ENCODE peak calls at places on chromosomes 13 and 19, in four cellular contexts. V, U, T and X are unnamed samples.

GRCh38 chr19:18788782-18789421 is 2.2 kb downstream of the COMP start:
- DNase-seq in V (no peak), U (no peak), T (no peak), X (no peak)

GRCh38 chr13:64928704-64929499 is 2301.2 kb downstream of the PCDH9 start:
- DNase-seq in V (no peak), U (no peak), T (no peak), X (no peak)

GRCh38 chr19:800360-801029 is 3.2 kb downstream of the PTBP1 start:
- DNase-seq in V (no peak), U (peak; percentile 70), T (no peak), X (peak; percentile 68)

GRCh38 chr13:99374994-99375805 is 68.0 kb upstream of the GPR183 start:
- DNase-seq in V (no peak), U (no peak), T (no peak), X (no peak)

GRCh38 chr19:29806098-29806866 is 5.5 kb upstream of the CCNE1 start:
- DNase-seq in V (no peak), U (peak; percentile 52), T (peak; percentile 53), X (peak; percentile 77)

GRCh38 chr19:33293255-33294057 is 8.9 kb downstream of the CEBPA start:
- DNase-seq in V (no peak), U (peak; percentile 93), T (peak; percentile 94), X (no peak)

GRCh38 chr13:63107163-63107935 is 1691.7 kb upstream of the PCDH20 start:
- DNase-seq in V (no peak), U (no peak), T (peak; percentile 1), X (no peak)

GRCh38 chr13:80131204-80131603 is 209.7 kb downstream of the SPRY2 start:
- DNase-seq in V (peak; percentile 43), U (no peak), T (peak; percentile 49), X (peak; percentile 47)

GRCh38 chr13:100608906-100609305 is 20.3 kb upstream of the GGACT start:
- DNase-seq in V (no peak), U (no peak), T (no peak), X (no peak)

GRCh38 chr19:1566392-1567115 is 1.6 kb downstream of the MEX3D start:
- DNase-seq in V (peak; percentile 45), U (peak; percentile 40), T (peak; percentile 50), X (peak; percentile 91)

GRCh38 chr19:54684537-54684936 is 21.8 kb downstream of the LILRB4 start:
- DNase-seq in V (no peak), U (peak; percentile 49), T (no peak), X (peak; percentile 36)

GRCh38 chr19:384801-385169 is 24.2 kb downstream of the C2CD4C start:
- DNase-seq in V (no peak), U (no peak), T (no peak), X (no peak)

GRCh38 chr19:55464669-55465068 is at the start of gene C19orf85:
- DNase-seq in V (no peak), U (no peak), T (no peak), X (no peak)

GRCh38 chr13:39481493-39481892 is 121.5 kb downstream of the LHFPL6 start:
- DNase-seq in V (no peak), U (no peak), T (no peak), X (no peak)

GRCh38 chr13:33125821-33126570 is 109.8 kb downstream of the KL start:
- DNase-seq in V (peak; percentile 77), U (peak; percentile 99), T (peak; percentile 76), X (peak; percentile 82)

GRCh38 chr13:113034451-113035208 is 65.6 kb downstream of the MCF2L start:
- DNase-seq in V (peak; percentile 53), U (peak; percentile 52), T (peak; percentile 54), X (peak; percentile 65)

GRCh38 chr19:35718345-35719041 is 690 bp downstream of the KMT2B start:
- DNase-seq in V (no peak), U (no peak), T (peak; percentile 50), X (peak; percentile 45)

GRCh38 chr19:17216058-17216670 is 1.0 kb downstream of the USE1 start:
- DNase-seq in V (no peak), U (no peak), T (no peak), X (no peak)

GRCh38 chr19:17841810-17842662 is 5.7 kb downstream of the JAK3 start:
- DNase-seq in V (peak; percentile 80), U (no peak), T (peak; percentile 91), X (peak; percentile 94)

GRCh38 chr19:48629599-48630288 is 7.4 kb downstream of the DBP start:
- DNase-seq in V (no peak), U (no peak), T (no peak), X (peak; percentile 65)

GRCh38 chr19:55809381-55810058 is 22.3 kb downstream of the NLRP11 start:
- DNase-seq in V (peak; percentile 7), U (peak; percentile 65), T (peak; percentile 48), X (peak; percentile 93)

GRCh38 chr13:76830805-76831204 is 55.4 kb downstream of the KCTD12 start:
- DNase-seq in V (no peak), U (no peak), T (no peak), X (no peak)

GRCh38 chr19:3788991-3789778 is 3.0 kb upstream of the MATK start:
- DNase-seq in V (no peak), U (no peak), T (no peak), X (no peak)

GRCh38 chr19:56066152-56067023 is 54.7 kb downstream of the ZNF787 start:
- DNase-seq in V (no peak), U (peak; percentile 39), T (peak; percentile 78), X (peak; percentile 79)

GRCh38 chr19:37492213-37492612 is 14.5 kb upstream of the ZNF793 start:
- DNase-seq in V (no peak), U (no peak), T (no peak), X (no peak)

DNA sequence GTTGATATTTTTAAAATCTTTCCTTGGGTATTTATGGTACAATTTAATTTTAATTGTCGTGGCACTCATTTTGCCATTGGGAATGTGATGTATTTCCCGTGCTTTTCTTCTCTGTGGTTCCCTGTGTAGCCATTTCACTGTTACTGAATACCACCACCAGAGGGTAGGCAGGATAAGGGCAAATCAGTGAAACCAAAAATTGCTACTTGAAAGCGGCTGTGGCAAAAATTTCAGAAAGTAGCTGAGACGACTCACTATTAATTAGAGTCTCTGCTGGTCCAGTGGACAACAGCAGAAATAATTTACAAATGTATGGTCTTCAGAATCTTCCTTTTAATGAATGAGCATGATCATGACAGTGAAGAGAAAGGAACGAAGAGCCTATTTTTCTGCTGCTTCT is 34.4 kb upstream of the MIR17HG start:
- DNase-seq in V (peak; percentile 22), U (peak; percentile 22), T (peak; percentile 2), X (peak; percentile 49)
- TF ChIP-seq CTCF in V (peak; percentile 63), U (peak; percentile 45), T (no peak), X (peak; percentile 63)

DNA sequence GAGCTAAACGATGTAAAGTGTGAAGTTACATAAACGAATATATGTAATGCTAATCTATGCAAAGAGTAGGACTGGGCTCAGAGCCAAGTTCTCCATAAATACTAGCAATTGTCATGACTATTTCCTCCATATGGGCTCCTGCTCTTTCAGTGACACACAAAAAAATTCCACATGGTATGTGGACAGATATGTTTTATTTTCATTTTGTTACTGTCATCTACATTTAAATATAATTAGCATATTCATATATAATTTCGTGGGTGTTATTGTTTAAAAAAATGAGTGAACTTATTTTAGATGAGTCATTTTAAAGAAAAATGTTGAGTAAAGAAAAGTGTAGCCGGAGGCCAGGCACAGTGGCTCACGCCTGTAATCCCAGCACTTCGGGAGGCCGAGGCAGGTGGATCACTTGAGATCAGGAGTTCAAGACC is 5.0 kb upstream of the IGSF23 start:
- DNase-seq in V (no peak), U (no peak), T (no peak), X (no peak)
- TF ChIP-seq POLR2A in V (no peak), U (no peak), T (no peak), X (no peak)

GRCh38 chr19:2734589-2735288 is 5.1 kb downstream of the SLC39A3 start:
- DNase-seq in V (no peak), U (no peak), T (no peak), X (no peak)

GRCh38 chr19:2732883-2733282 is 6.9 kb downstream of the SLC39A3 start:
- DNase-seq in V (no peak), U (no peak), T (no peak), X (no peak)

GRCh38 chr19:2736550-2737190 is 3.1 kb downstream of the SLC39A3 start:
- DNase-seq in V (no peak), U (no peak), T (no peak), X (no peak)

GRCh38 chr19:2733930-2734588 is 5.8 kb downstream of the SLC39A3 start:
- DNase-seq in V (no peak), U (no peak), T (no peak), X (no peak)

GRCh38 chr19:2735374-2735773 is 4.4 kb downstream of the SLC39A3 start:
- DNase-seq in V (no peak), U (no peak), T (no peak), X (no peak)
- H3K4me1 ChIP-seq in V (peaks cover 10% of the 10 kb centered on the region), U (no peaks in the 10 kb centered on the region), T (peaks cover 3% of the 10 kb centered on the region), X (peaks cover 7% of the 10 kb centered on the region)

GRCh38 chr19:16088351-16088984 is 12.2 kb downstream of the TPM4 start:
- DNase-seq in V (no peak), U (no peak), T (no peak), X (no peak)
- TF ChIP-seq CTCF in V (no peak), U (no peak), T (no peak), X (peak; percentile 6)

GRCh38 chr19:11377237-11377636 is 2.8 kb downstream of the SWSAP1 start:
- DNase-seq in V (peak; percentile 43), U (no peak), T (peak; percentile 46), X (no peak)

GRCh38 chr19:11375143-11375948 is 880 bp downstream of the SWSAP1 start:
- DNase-seq in V (peak; percentile 17), U (peak; percentile 31), T (no peak), X (peak; percentile 61)

GRCh38 chr19:11373166-11373884 is 1.1 kb upstream of the SWSAP1 start:
- DNase-seq in V (no peak), U (no peak), T (no peak), X (peak; percentile 76)

GRCh38 chr19:11373885-11374448 is 499 bp upstream of the SWSAP1 start:
- DNase-seq in V (no peak), U (no peak), T (no peak), X (no peak)

DNA sequence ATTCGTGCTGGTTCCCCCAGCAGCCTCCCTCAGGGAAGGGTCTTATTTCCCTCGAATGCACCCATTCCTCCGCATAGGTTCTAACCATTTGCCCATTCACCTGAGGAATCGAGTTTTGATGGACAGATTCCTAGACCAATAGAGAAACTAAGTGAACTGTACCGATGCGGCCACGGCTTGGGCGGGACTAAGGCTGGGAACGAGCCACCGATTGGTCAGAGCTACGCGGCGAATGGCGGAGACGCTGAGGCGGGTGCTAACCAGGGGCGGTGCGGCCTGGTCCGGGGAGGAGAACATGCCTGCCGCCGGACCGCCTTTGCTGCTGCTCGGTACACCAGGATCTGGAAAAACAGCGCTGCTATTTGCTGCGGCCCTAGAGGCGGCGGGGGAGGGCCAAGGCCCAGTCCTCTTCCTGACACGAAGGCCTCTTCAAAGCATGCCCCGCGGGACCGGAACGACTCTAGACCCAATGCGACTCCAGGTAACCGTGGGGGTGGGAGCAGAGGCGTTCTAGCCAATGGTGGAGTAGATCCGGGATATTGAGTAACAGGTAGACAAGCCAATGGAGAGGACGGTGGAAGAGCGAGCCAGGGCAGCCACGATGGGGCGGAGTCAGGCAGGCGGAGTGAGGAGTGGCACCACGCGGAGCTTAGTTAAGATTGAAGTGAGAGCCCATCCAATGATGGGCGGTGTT is at the start of gene SWSAP1:
- DNase-seq in V (peak; percentile 97), U (peak; percentile 99), T (peak; percentile 99), X (peak; percentile 99)
- TF ChIP-seq POLR2A in V (no peak), U (peak; percentile 66), T (peak; percentile 60), X (no peak)